ENCODE peak calls at places on chromosome 21, in ten cellular contexts. N is naive thymus-derived CD4-positive, alpha-beta T cell; A is lower lobe of right lung; T is CD8-positive, alpha-beta T cell; Q is left lung; H is Karpas-422; S is ovary; I is PC-9; C is body of pancreas; K is A549. G is an unnamed sample. For H3K4me1 and H3K9me3, the result is how much of the 10 kb centered on the place peaks cover.

GRCh38 chr21:45253180-45253579 is 34.5 kb downstream of the POFUT2 start:
- DNase-seq in C (no peak), H (no peak), S (no peak), N (no peak), I (no peak), Q (no peak), K (no peak), A (no peak), T (no peak), G (no peak)

GRCh38 chr21:34100789-34101188 is 27.4 kb downstream of the MRPS6 start:
- DNase-seq in C (no peak), Q (no peak), T (no peak), S (no peak), H (no peak), A (no peak), I (no peak), K (no peak), N (no peak), G (no peak)

GRCh38 chr21:14046401-14046800 is 164.4 kb downstream of the LIPI start:
- DNase-seq in T (no peak), A (no peak), S (no peak), H (no peak), K (no peak), Q (no peak), I (no peak), N (no peak), C (no peak), G (no peak)

GRCh38 chr21:35026617-35027557 is 22.2 kb downstream of the RUNX1 start:
- DNase-seq in C (no peak), H (peak), A (peak), Q (peak), K (no peak), N (peak), I (no peak), S (no peak), T (peak), G (peak)

GRCh38 chr21:45989355-45990048 is 7.9 kb downstream of the COL6A1 start:
- DNase-seq in I (no peak), Q (peak), S (peak), A (peak), H (no peak), N (no peak), C (peak), K (no peak), T (no peak), G (no peak)

GRCh38 chr21:46096997-46097825 is 701 bp upstream of the COL6A2 start:
- DNase-seq in A (no peak), Q (peak), H (no peak), I (no peak), S (peak), N (no peak), K (no peak), C (peak), T (peak), G (no peak)

GRCh38 chr21:19237603-19238002 is 834.0 kb upstream of the TMPRSS15 start:
- DNase-seq in Q (no peak), S (no peak), A (no peak), K (no peak), T (no peak), H (no peak), C (no peak), I (no peak), N (no peak), G (no peak)

GRCh38 chr21:38478782-38479181 is 19.5 kb downstream of the ERG start:
- DNase-seq in H (no peak), Q (no peak), T (no peak), I (no peak), C (no peak), N (no peak), A (no peak), S (no peak), K (no peak), G (no peak)

GRCh38 chr21:37551406-37552355 is 185.1 kb downstream of the DYRK1A start:
- DNase-seq in Q (no peak), A (peak), T (no peak), N (no peak), S (peak), H (no peak), I (no peak), C (no peak), K (no peak), G (peak)

GRCh38 chr21:20902998-20903397 is 95.2 kb upstream of the NCAM2 start:
- DNase-seq in Q (no peak), C (no peak), T (no peak), H (no peak), I (no peak), A (no peak), S (no peak), N (no peak), K (no peak), G (no peak)

GRCh38 chr21:33808715-33809367 is 106.8 kb downstream of the ATP5PO start:
- DNase-seq in C (no peak), T (no peak), A (no peak), S (no peak), Q (no peak), H (no peak), I (no peak), K (no peak), N (no peak), G (no peak)

GRCh38 chr21:33121715-33122475 is 52.0 kb downstream of the OLIG1 start:
- DNase-seq in S (no peak), H (peak), N (no peak), Q (no peak), K (no peak), T (no peak), C (no peak), I (no peak), A (no peak), G (peak)

GRCh38 chr21:33944185-33944763 is 28.7 kb upstream of the ATP5PO start:
- DNase-seq in Q (no peak), H (no peak), T (no peak), K (no peak), C (no peak), N (no peak), S (no peak), A (no peak), I (no peak), G (no peak)

GRCh38 chr21:27570306-27570868 is 603.5 kb upstream of the ADAMTS5 start:
- DNase-seq in S (peak), N (no peak), H (no peak), T (no peak), Q (no peak), I (no peak), K (no peak), A (peak), C (peak), G (no peak)

GRCh38 chr21:27569831-27570230 is 602.9 kb upstream of the ADAMTS5 start:
- DNase-seq in H (no peak), C (no peak), Q (no peak), S (no peak), I (no peak), A (no peak), T (no peak), K (no peak), N (no peak), G (no peak)

GRCh38 chr21:27571706-27572105 is 604.8 kb upstream of the ADAMTS5 start:
- DNase-seq in N (no peak), K (no peak), A (no peak), C (no peak), S (no peak), H (no peak), Q (no peak), I (no peak), T (no peak), G (no peak)

GRCh38 chr21:27566521-27566920 is 599.6 kb upstream of the ADAMTS5 start:
- DNase-seq in N (no peak), S (no peak), K (no peak), C (no peak), I (no peak), H (no peak), Q (no peak), A (no peak), T (no peak), G (no peak)

GRCh38 chr21:27569091-27569490 is 602.2 kb upstream of the ADAMTS5 start:
- DNase-seq in H (no peak), C (no peak), K (no peak), Q (no peak), T (no peak), I (no peak), A (no peak), S (no peak), N (no peak), G (no peak)
- H3K4me1 ChIP-seq in H (under half), C (under half), K (under half), Q (under half), T (under half), I (under half), A (under half), S (under half), N (under half), G (under half)

DNA sequence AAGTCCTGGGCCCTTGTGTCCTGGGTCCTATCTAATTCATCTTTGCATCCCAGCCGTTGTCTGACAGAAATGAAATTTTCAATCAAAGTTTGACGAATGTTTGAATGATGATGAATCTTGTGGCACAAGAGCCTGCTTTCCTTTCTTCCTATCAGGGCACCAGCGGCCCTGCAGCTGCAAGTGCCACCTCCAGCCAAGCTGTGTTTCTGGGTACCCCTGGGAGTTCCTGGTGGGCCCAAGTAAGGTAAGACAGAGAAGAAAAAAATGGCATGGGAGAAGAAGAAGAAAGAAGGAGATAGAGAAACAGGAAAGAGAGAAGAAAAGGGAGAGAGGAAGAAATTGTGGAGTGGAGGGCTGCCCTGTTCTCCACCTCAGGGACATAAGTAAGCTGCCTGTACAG is 782.1 kb upstream of the TPTE start:
- DNase-seq in H (no peak), N (no peak), K (no peak), I (no peak), S (no peak), Q (peak), C (no peak), T (no peak), A (no peak), G (no peak)
- H3K9me3 ChIP-seq in H (half or more), N (under half), K (under half), I (under half), S (under half), Q (under half), C (under half), T (under half), A (under half), G (under half)

GRCh38 chr21:43306911-43307676 is 119.8 kb downstream of the SIK1 start:
- DNase-seq in C (no peak), I (peak), T (no peak), S (no peak), H (no peak), N (no peak), Q (peak), K (peak), A (peak), G (no peak)

GRCh38 chr21:43305336-43305665 is 121.6 kb downstream of the SIK1 start:
- DNase-seq in S (no peak), T (no peak), K (no peak), C (no peak), A (no peak), N (no peak), I (no peak), H (no peak), Q (peak), G (no peak)

GRCh38 chr21:43305811-43306311 is 121.1 kb downstream of the SIK1 start:
- DNase-seq in Q (peak), C (no peak), K (no peak), N (no peak), S (no peak), A (peak), H (no peak), I (no peak), T (no peak), G (no peak)

GRCh38 chr21:43307677-43308070 is 119.3 kb downstream of the SIK1 start:
- DNase-seq in N (no peak), H (no peak), Q (no peak), C (no peak), A (no peak), T (no peak), S (no peak), I (no peak), K (no peak), G (no peak)

DNA sequence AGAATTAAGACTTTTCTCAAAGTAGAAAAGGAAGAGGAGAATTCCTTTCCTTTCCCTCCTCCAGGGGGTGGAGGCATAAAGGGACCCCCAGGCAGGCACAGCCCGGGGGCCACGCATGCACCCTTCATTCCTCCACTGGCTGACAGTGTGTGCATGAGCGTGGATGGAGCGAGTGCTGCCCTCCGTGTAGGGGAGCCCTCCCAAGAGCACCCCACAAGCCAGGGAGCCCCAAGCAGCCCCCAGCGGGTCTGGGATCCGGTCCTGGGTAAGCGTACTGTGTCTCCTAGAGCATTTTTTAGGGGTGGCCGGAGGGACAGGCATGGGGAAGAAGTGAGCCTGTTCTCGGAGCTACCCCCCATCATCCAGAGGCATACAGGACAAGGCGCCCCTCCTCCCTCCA is 120.5 kb downstream of the SIK1 start:
- DNase-seq in H (no peak), S (no peak), K (no peak), N (no peak), A (peak), T (no peak), C (no peak), Q (peak), I (no peak), G (no peak)
- H3K4me1 ChIP-seq in H (under half), S (under half), K (under half), N (under half), A (under half), T (under half), C (under half), Q (under half), I (under half), G (under half)

GRCh38 chr21:40714516-40714915 is 132.4 kb downstream of the DSCAM start:
- DNase-seq in A (no peak), T (no peak), K (no peak), N (no peak), C (no peak), Q (no peak), I (no peak), S (no peak), H (no peak), G (no peak)
- H3K9me3 ChIP-seq in A (under half), T (under half), K (under half), N (under half), C (under half), Q (under half), I (under half), S (under half), H (under half), G (under half)

GRCh38 chr21:29340228-29340627 is 41.5 kb downstream of the BACH1 start:
- DNase-seq in H (no peak), N (no peak), I (no peak), K (no peak), C (no peak), S (no peak), A (no peak), Q (no peak), T (no peak), G (no peak)

GRCh38 chr21:29343517-29343916 is 44.8 kb downstream of the BACH1 start:
- DNase-seq in N (no peak), C (no peak), I (no peak), Q (no peak), A (no peak), S (no peak), K (no peak), T (no peak), H (no peak), G (no peak)

GRCh38 chr21:29346281-29346680 is 47.6 kb downstream of the BACH1 start:
- DNase-seq in A (no peak), H (no peak), K (no peak), T (no peak), N (no peak), S (no peak), C (no peak), Q (no peak), I (no peak), G (no peak)

GRCh38 chr21:29338256-29338655 is 39.5 kb downstream of the BACH1 start:
- DNase-seq in T (no peak), K (no peak), C (no peak), H (no peak), S (no peak), I (no peak), N (no peak), Q (no peak), A (no peak), G (no peak)

DNA sequence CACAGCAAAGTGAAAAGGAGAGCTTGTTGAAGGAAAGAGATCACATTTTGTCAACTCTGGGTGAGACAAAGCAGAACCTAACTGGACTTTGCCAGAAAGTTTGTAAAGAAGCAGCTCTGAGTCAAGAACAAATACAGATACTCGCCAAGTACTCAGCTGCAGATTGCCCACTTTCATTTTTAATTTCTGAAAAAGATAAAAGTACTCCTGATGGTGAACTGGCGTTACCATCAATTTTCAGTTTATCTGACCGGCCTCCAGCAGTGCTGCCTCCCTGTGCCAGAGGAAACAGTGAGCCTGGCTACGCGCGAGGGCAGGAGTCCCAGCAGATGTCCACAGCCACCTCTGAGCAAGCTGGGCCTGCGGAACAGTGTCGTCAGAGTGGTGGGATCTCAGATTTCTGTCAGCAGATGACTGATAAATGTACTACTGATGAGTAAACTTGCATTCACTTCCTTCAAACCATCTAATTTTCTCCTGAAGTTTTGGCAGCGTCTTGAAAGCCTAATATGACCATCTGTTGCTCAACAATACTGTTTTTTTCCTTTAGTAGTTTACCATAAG is 43.8 kb downstream of the BACH1 start:
- DNase-seq in T (no peak), I (peak), Q (no peak), C (peak), N (no peak), H (no peak), S (no peak), K (peak), A (peak), G (no peak)
- H3K4me1 ChIP-seq in T (under half), I (under half), Q (half or more), C (under half), N (under half), H (under half), S (under half), K (under half), A (half or more), G (under half)

GRCh38 chr21:26379561-26379960 is 193.5 kb downstream of the CYYR1 start:
- DNase-seq in N (no peak), I (no peak), C (no peak), A (no peak), T (no peak), K (no peak), H (no peak), S (no peak), Q (no peak), G (no peak)

GRCh38 chr21:26374817-26375216 is 198.3 kb downstream of the CYYR1 start:
- DNase-seq in N (no peak), T (no peak), K (no peak), Q (no peak), S (no peak), C (no peak), I (no peak), A (no peak), H (no peak), G (no peak)

GRCh38 chr21:26377111-26377694 is 195.9 kb downstream of the CYYR1 start:
- DNase-seq in K (no peak), S (no peak), A (no peak), Q (no peak), I (no peak), H (no peak), N (no peak), C (no peak), T (no peak), G (no peak)
- H3K9me3 ChIP-seq in K (under half), S (under half), A (under half), Q (under half), I (under half), H (under half), N (under half), C (under half), T (under half), G (under half)

GRCh38 chr21:40534886-40535285 is 312.1 kb downstream of the DSCAM start:
- DNase-seq in T (no peak), K (no peak), C (no peak), Q (no peak), H (no peak), I (no peak), N (no peak), S (no peak), A (no peak), G (no peak)

GRCh38 chr21:40531016-40531415 is 315.9 kb downstream of the DSCAM start:
- DNase-seq in H (no peak), K (no peak), S (no peak), C (no peak), N (no peak), T (no peak), A (no peak), Q (no peak), I (no peak), G (no peak)

GRCh38 chr21:40531421-40531820 is 315.5 kb downstream of the DSCAM start:
- DNase-seq in H (no peak), A (no peak), Q (no peak), I (no peak), N (no peak), S (no peak), T (no peak), C (no peak), K (no peak), G (no peak)
- H3K4me1 ChIP-seq in H (under half), A (under half), Q (under half), I (under half), N (under half), S (under half), T (under half), C (under half), K (under half), G (under half)

GRCh38 chr21:9737871-9738520 is 783.4 kb upstream of the TPTE start:
- DNase-seq in S (no peak), T (no peak), K (no peak), H (no peak), A (no peak), C (no peak), I (no peak), N (no peak), Q (no peak), G (no peak)
- H3K9me3 ChIP-seq in S (under half), T (under half), K (under half), H (half or more), A (under half), C (under half), I (under half), N (under half), Q (under half), G (under half)

DNA sequence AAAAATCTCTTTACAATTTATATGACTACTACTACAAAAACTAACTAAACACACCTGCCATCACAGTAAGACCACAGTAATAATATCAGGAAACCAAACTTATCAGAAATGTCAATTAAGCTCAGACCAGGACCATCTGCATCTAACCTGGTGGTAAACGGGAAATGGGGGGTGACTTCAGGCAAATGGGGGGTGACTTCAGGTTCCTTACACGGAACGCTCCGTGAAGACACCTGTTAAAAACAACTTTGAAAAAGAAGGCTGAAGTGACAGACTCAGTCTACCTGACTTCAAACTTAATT is 15.8 kb downstream of the PRDM15 start:
- DNase-seq in S (no peak), N (no peak), Q (no peak), I (no peak), T (no peak), A (no peak), K (no peak), C (no peak), H (no peak), G (no peak)
- H3K4me1 ChIP-seq in S (under half), N (under half), Q (under half), I (under half), T (under half), A (under half), K (under half), C (under half), H (half or more), G (under half)

GRCh38 chr21:31484219-31484618 is 140.2 kb upstream of the TIAM1 start:
- DNase-seq in N (no peak), Q (no peak), I (no peak), H (peak), S (no peak), K (no peak), A (no peak), T (no peak), C (no peak), G (no peak)
- H3K9me3 ChIP-seq in N (under half), Q (under half), I (under half), H (under half), S (under half), K (under half), A (under half), T (under half), C (under half), G (under half)